ENCODE peak calls at places on chromosomes 2 and 18, in eight cellular contexts. One of them, this sample, is unnamed.

GRCh38 chr2:44722002-44722625 is 219.4 kb upstream of the SIX3 start:
- DNase-seq in H9: no peak
- DNase-seq in upper lobe of left lung: no peak
- DNase-seq in PC-3: no peak
- DNase-seq in suprapubic skin: no peak
- DNase-seq in A549: no peak
- DNase-seq in endodermal cell: no peak
- DNase-seq in body of pancreas: no peak
- DNase-seq in this sample: no peak

GRCh38 chr2:117979911-117980341 is 33.9 kb downstream of the CCDC93 start:
- DNase-seq in endodermal cell: no peak
- DNase-seq in A549: no peak
- DNase-seq in H9: no peak
- DNase-seq in body of pancreas: no peak
- DNase-seq in PC-3: no peak
- DNase-seq in suprapubic skin: no peak
- DNase-seq in upper lobe of left lung: no peak
- DNase-seq in this sample: no peak

GRCh38 chr2:142502402-142502801 is 371.6 kb upstream of the LRP1B start:
- DNase-seq in upper lobe of left lung: no peak
- DNase-seq in A549: no peak
- DNase-seq in PC-3: no peak
- DNase-seq in H9: no peak
- DNase-seq in endodermal cell: no peak
- DNase-seq in body of pancreas: no peak
- DNase-seq in suprapubic skin: no peak
- DNase-seq in this sample: no peak

GRCh38 chr2:42169869-42170465 is 814 bp downstream of the EML4 start:
- DNase-seq in endodermal cell: no peak
- DNase-seq in suprapubic skin: no peak
- DNase-seq in PC-3: no peak
- DNase-seq in A549: no peak
- DNase-seq in H9: no peak
- DNase-seq in body of pancreas: no peak
- DNase-seq in upper lobe of left lung: no peak
- DNase-seq in this sample: no peak

GRCh38 chr2:197092431-197092830 is 165.9 kb upstream of the PGAP1 start:
- DNase-seq in A549: no peak
- DNase-seq in endodermal cell: no peak
- DNase-seq in upper lobe of left lung: no peak
- DNase-seq in PC-3: no peak
- DNase-seq in suprapubic skin: no peak
- DNase-seq in body of pancreas: peak; percentile 16
- DNase-seq in H9: no peak
- DNase-seq in this sample: no peak

GRCh38 chr2:43383533-43383932 is 157.1 kb upstream of the ZFP36L2 start:
- DNase-seq in PC-3: no peak
- DNase-seq in H9: no peak
- DNase-seq in suprapubic skin: no peak
- DNase-seq in endodermal cell: no peak
- DNase-seq in body of pancreas: no peak
- DNase-seq in A549: no peak
- DNase-seq in upper lobe of left lung: no peak
- DNase-seq in this sample: no peak

GRCh38 chr18:44771957-44772917 is 91.5 kb downstream of the SETBP1 start:
- DNase-seq in endodermal cell: no peak
- DNase-seq in PC-3: no peak
- DNase-seq in A549: no peak
- DNase-seq in body of pancreas: peak; percentile 24
- DNase-seq in upper lobe of left lung: no peak
- DNase-seq in suprapubic skin: no peak
- DNase-seq in H9: no peak
- DNase-seq in this sample: no peak

GRCh38 chr18:70423988-70424387 is 135.1 kb downstream of the SOCS6 start:
- DNase-seq in PC-3: peak; percentile 92
- DNase-seq in body of pancreas: no peak
- DNase-seq in H9: no peak
- DNase-seq in A549: no peak
- DNase-seq in upper lobe of left lung: no peak
- DNase-seq in suprapubic skin: no peak
- DNase-seq in endodermal cell: no peak
- DNase-seq in this sample: peak; percentile 82

GRCh38 chr2:55419236-55419513 is 481 bp downstream of the CCDC88A start:
- DNase-seq in endodermal cell: no peak
- DNase-seq in suprapubic skin: no peak
- DNase-seq in upper lobe of left lung: no peak
- DNase-seq in PC-3: peak; percentile 33
- DNase-seq in A549: peak; percentile 23
- DNase-seq in body of pancreas: peak; percentile 20
- DNase-seq in H9: peak; percentile 48
- DNase-seq in this sample: no peak

GRCh38 chr2:508121-508520 is 169.1 kb downstream of the TMEM18 start:
- DNase-seq in endodermal cell: no peak
- DNase-seq in H9: no peak
- DNase-seq in suprapubic skin: no peak
- DNase-seq in body of pancreas: no peak
- DNase-seq in A549: no peak
- DNase-seq in PC-3: no peak
- DNase-seq in upper lobe of left lung: no peak
- DNase-seq in this sample: no peak

GRCh38 chr2:240820014-240820606 is at the start of gene KIF1A:
- DNase-seq in A549: no peak
- DNase-seq in body of pancreas: peak; percentile 78
- DNase-seq in endodermal cell: peak; percentile 91
- DNase-seq in suprapubic skin: no peak
- DNase-seq in PC-3: no peak
- DNase-seq in upper lobe of left lung: peak; percentile 84
- DNase-seq in H9: peak; percentile 87
- DNase-seq in this sample: no peak

GRCh38 chr2:40353236-40353635 is 98.7 kb downstream of the SLC8A1 start:
- DNase-seq in PC-3: no peak
- DNase-seq in suprapubic skin: no peak
- DNase-seq in A549: no peak
- DNase-seq in body of pancreas: peak; percentile 14
- DNase-seq in upper lobe of left lung: no peak
- DNase-seq in endodermal cell: no peak
- DNase-seq in H9: no peak
- DNase-seq in this sample: no peak

GRCh38 chr2:360124-360523 is 72.2 kb upstream of the ALKAL2 start:
- DNase-seq in suprapubic skin: no peak
- DNase-seq in A549: no peak
- DNase-seq in body of pancreas: no peak
- DNase-seq in endodermal cell: no peak
- DNase-seq in H9: no peak
- DNase-seq in upper lobe of left lung: no peak
- DNase-seq in PC-3: no peak
- DNase-seq in this sample: no peak

GRCh38 chr2:8515864-8516533 is 165.9 kb upstream of the ID2 start:
- DNase-seq in endodermal cell: no peak
- DNase-seq in PC-3: no peak
- DNase-seq in A549: no peak
- DNase-seq in upper lobe of left lung: no peak
- DNase-seq in H9: no peak
- DNase-seq in suprapubic skin: no peak
- DNase-seq in body of pancreas: no peak
- DNase-seq in this sample: no peak

GRCh38 chr2:50840346-50841124 is 191.4 kb downstream of the NRXN1 start:
- DNase-seq in PC-3: no peak
- DNase-seq in upper lobe of left lung: no peak
- DNase-seq in body of pancreas: no peak
- DNase-seq in endodermal cell: no peak
- DNase-seq in suprapubic skin: no peak
- DNase-seq in H9: no peak
- DNase-seq in A549: no peak
- DNase-seq in this sample: peak; percentile 77

GRCh38 chr2:37653805-37654378 is 17.6 kb downstream of the CDC42EP3 start:
- DNase-seq in suprapubic skin: no peak
- DNase-seq in body of pancreas: no peak
- DNase-seq in A549: no peak
- DNase-seq in endodermal cell: no peak
- DNase-seq in H9: no peak
- DNase-seq in upper lobe of left lung: no peak
- DNase-seq in PC-3: no peak
- DNase-seq in this sample: peak; percentile 79
- H3K4me1 ChIP-seq in suprapubic skin: peaks cover 47% of the 10 kb centered on the region
- H3K4me1 ChIP-seq in body of pancreas: peaks cover 23% of the 10 kb centered on the region
- H3K4me1 ChIP-seq in A549: peaks cover 85% of the 10 kb centered on the region
- H3K4me1 ChIP-seq in endodermal cell: peaks cover 45% of the 10 kb centered on the region
- H3K4me1 ChIP-seq in H9: peaks cover 39% of the 10 kb centered on the region
- H3K4me1 ChIP-seq in upper lobe of left lung: peaks cover 70% of the 10 kb centered on the region
- H3K4me1 ChIP-seq in PC-3: peaks cover 14% of the 10 kb centered on the region
- H3K4me1 ChIP-seq in this sample: peaks cover 48% of the 10 kb centered on the region

GRCh38 chr2:31823558-31823957 is 187.2 kb downstream of the MEMO1 start:
- DNase-seq in endodermal cell: no peak
- DNase-seq in suprapubic skin: no peak
- DNase-seq in PC-3: no peak
- DNase-seq in body of pancreas: no peak
- DNase-seq in upper lobe of left lung: peak; percentile 60
- DNase-seq in H9: no peak
- DNase-seq in A549: no peak
- DNase-seq in this sample: no peak

DNA sequence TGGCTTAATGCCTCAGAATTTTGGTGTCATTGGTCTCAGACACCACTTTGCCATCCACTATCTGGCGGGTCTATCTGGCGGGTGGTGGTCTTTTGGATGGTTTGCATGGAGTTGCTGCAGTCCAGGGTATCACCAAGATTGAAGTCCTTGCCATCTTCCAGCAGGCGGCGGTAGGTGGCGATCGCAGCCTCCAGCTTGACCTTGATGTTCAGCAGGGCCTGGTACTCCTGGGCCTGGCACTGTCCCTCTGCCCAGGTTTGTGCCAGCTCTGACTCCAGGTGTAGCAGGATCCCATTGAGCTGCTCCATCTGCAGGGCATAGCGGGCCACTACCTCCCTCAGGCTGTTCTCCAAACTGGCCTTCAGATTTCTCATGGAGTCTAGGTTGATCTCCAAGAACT is 188.2 kb downstream of the MEMO1 start:
- DNase-seq in body of pancreas: no peak
- DNase-seq in A549: no peak
- DNase-seq in suprapubic skin: no peak
- DNase-seq in H9: no peak
- DNase-seq in endodermal cell: peak; percentile 62
- DNase-seq in PC-3: no peak
- DNase-seq in upper lobe of left lung: peak; percentile 51
- DNase-seq in this sample: no peak
- TF ChIP-seq CTCF in body of pancreas: no peak
- TF ChIP-seq CTCF in A549: no peak
- TF ChIP-seq CTCF in suprapubic skin: no peak
- TF ChIP-seq CTCF in H9: peak; percentile 20
- TF ChIP-seq CTCF in endodermal cell: peak; percentile 18
- TF ChIP-seq CTCF in PC-3: no peak
- TF ChIP-seq CTCF in upper lobe of left lung: no peak
- TF ChIP-seq CTCF in this sample: no peak

DNA sequence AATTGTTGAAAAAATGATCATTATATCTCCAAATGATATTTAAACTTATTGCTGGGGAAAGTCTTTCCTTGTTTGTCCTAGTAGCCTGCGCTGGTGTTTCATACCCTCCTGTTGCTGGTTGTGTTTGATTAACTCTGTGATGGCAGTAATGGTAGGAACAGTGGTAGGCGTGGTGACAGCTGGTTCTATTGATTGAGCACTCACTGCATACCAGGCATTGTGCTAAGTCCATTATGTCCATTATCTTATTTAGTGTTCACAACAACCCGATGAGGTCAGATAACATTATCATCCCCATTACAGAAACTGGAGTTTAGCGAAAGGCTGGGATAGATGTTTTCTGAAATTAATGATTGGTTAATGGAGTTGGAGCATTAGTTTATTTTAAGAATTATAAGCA is 77.8 kb upstream of the STON1 start:
- DNase-seq in A549: no peak
- DNase-seq in suprapubic skin: no peak
- DNase-seq in endodermal cell: no peak
- DNase-seq in upper lobe of left lung: no peak
- DNase-seq in body of pancreas: no peak
- DNase-seq in PC-3: no peak
- DNase-seq in H9: no peak
- DNase-seq in this sample: no peak
- H3K4me1 ChIP-seq in A549: peaks cover 3% of the 10 kb centered on the region
- H3K4me1 ChIP-seq in suprapubic skin: peaks cover 21% of the 10 kb centered on the region
- H3K4me1 ChIP-seq in endodermal cell: peaks cover 10% of the 10 kb centered on the region
- H3K4me1 ChIP-seq in upper lobe of left lung: peaks cover 17% of the 10 kb centered on the region
- H3K4me1 ChIP-seq in body of pancreas: peaks cover 20% of the 10 kb centered on the region
- H3K4me1 ChIP-seq in PC-3: peaks cover 16% of the 10 kb centered on the region
- H3K4me1 ChIP-seq in H9: no peaks in the 10 kb centered on the region
- H3K4me1 ChIP-seq in this sample: peaks cover 13% of the 10 kb centered on the region

DNA sequence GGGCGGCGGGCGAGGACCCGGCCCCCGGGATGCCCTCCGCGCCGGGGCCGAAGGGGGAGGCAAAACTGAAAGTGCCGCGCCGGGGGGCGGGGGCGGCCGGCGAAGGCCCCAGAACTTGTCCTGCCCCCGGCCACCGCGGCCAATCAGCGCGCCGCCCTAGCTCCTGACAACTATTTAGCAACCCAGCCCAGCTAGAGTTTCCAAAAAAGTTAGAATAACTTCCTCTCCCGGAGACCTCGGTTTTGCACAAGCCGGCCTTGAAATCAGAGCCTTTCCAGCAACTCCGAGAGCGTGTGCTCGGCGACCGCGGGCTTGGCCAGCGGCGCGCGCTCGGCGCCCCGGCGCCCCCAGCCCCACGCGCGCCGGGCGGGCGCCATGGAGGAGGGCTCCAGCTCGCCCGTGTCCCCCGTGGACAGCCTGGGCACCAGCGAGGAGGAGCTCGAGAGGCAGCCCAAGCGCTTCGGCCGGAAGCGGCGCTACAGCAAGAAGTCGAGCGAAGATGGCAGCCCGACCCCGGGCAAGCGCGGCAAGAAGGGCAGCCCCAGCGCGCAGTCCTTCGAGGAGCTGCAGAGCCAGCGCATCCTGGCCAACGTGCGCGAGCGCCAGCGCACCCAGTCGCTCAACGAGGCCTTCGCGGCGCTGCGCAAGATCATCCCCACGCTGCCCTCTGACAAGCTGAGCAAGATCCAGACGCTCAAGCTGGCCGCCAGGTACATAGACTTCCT is at the start of gene TWIST2:
- DNase-seq in A549: peak; percentile 60
- DNase-seq in endodermal cell: peak; percentile 89
- DNase-seq in suprapubic skin: peak; percentile 90
- DNase-seq in body of pancreas: peak; percentile 40
- DNase-seq in PC-3: peak; percentile 28
- DNase-seq in H9: peak; percentile 81
- DNase-seq in upper lobe of left lung: peak; percentile 95
- DNase-seq in this sample: peak; percentile 72
- TF ChIP-seq CTCF in A549: peak; percentile 10
- TF ChIP-seq CTCF in endodermal cell: no peak
- TF ChIP-seq CTCF in suprapubic skin: no peak
- TF ChIP-seq CTCF in body of pancreas: no peak
- TF ChIP-seq CTCF in PC-3: no peak
- TF ChIP-seq CTCF in H9: no peak
- TF ChIP-seq CTCF in upper lobe of left lung: no peak
- TF ChIP-seq CTCF in this sample: peak; percentile 28

GRCh38 chr2:235672720-235673119 is 178.9 kb downstream of the AGAP1 start:
- DNase-seq in suprapubic skin: no peak
- DNase-seq in H9: no peak
- DNase-seq in upper lobe of left lung: no peak
- DNase-seq in body of pancreas: no peak
- DNase-seq in endodermal cell: no peak
- DNase-seq in A549: no peak
- DNase-seq in PC-3: no peak
- DNase-seq in this sample: no peak
- H3K4me1 ChIP-seq in suprapubic skin: peaks cover 40% of the 10 kb centered on the region
- H3K4me1 ChIP-seq in H9: no peaks in the 10 kb centered on the region
- H3K4me1 ChIP-seq in upper lobe of left lung: peaks cover 14% of the 10 kb centered on the region
- H3K4me1 ChIP-seq in body of pancreas: peaks cover 20% of the 10 kb centered on the region
- H3K4me1 ChIP-seq in endodermal cell: no peaks in the 10 kb centered on the region
- H3K4me1 ChIP-seq in A549: peaks cover 23% of the 10 kb centered on the region
- H3K4me1 ChIP-seq in PC-3: peaks cover 44% of the 10 kb centered on the region
- H3K4me1 ChIP-seq in this sample: peaks cover 23% of the 10 kb centered on the region

This sample was measured in foreskin keratinocyte.